ENCODE peak calls at places on chromosomes 5 and 9, in four cellular contexts. H, K, M and Q are unnamed samples.
A peak's percentile ranks its signal among the peaks of the same experiment; 100 is the strongest.

GRCh38 chr9:96719538-96720315 is 58.2 kb downstream of the ZNF510 start:
- DNase-seq in H (no peak), K (no peak), M (no peak), Q (no peak)

GRCh38 chr5:177232761-177233160 is 70.8 kb downstream of the RAB24 start:
- DNase-seq in H (no peak), K (no peak), M (peak; percentile 87), Q (no peak)

GRCh38 chr5:172956936-172957335 is 2.3 kb upstream of the RPL26L1 start:
- DNase-seq in H (no peak), K (no peak), M (no peak), Q (no peak)

GRCh38 chr9:110175275-110175968 is 32.5 kb downstream of the C9orf152 start:
- DNase-seq in H (no peak), K (no peak), M (no peak), Q (no peak)

GRCh38 chr5:14165375-14166091 is 22.4 kb downstream of the TRIO start:
- DNase-seq in H (no peak), K (no peak), M (peak; percentile 78), Q (no peak)

GRCh38 chr9:98067184-98067583 is 10.7 kb downstream of the NANS start:
- DNase-seq in H (no peak), K (no peak), M (no peak), Q (no peak)

GRCh38 chr5:135394095-135394494 is 4.9 kb downstream of the MACROH2A1 start:
- DNase-seq in H (no peak), K (no peak), M (no peak), Q (no peak)

GRCh38 chr9:6305954-6306563 is 22.1 kb upstream of the TPD52L3 start:
- DNase-seq in H (peak; percentile 36), K (peak; percentile 38), M (peak; percentile 70), Q (peak; percentile 61)

GRCh38 chr5:150671509-150672236 is 10.6 kb downstream of the MYOZ3 start:
- DNase-seq in H (peak; percentile 32), K (peak; percentile 29), M (peak; percentile 39), Q (no peak)

GRCh38 chr5:77087484-77088291 is 603 bp upstream of the ZBED3 start:
- DNase-seq in H (peak; percentile 4), K (peak; percentile 32), M (no peak), Q (no peak)

GRCh38 chr9:127162046-127162445 is 39.6 kb upstream of the ANGPTL2 start:
- DNase-seq in H (no peak), K (no peak), M (no peak), Q (no peak)

GRCh38 chr5:55223988-55224240 is 3.2 kb downstream of the MCIDAS start:
- DNase-seq in H (no peak), K (no peak), M (no peak), Q (no peak)

GRCh38 chr5:55223219-55223987 is 3.7 kb downstream of the MCIDAS start:
- DNase-seq in H (peak; percentile 82), K (peak; percentile 28), M (no peak), Q (no peak)

GRCh38 chr5:55222819-55223124 is 4.3 kb downstream of the MCIDAS start:
- DNase-seq in H (no peak), K (no peak), M (no peak), Q (no peak)

GRCh38 chr5:55220433-55221185 is 6.5 kb downstream of the MCIDAS start:
- DNase-seq in H (peak; percentile 67), K (peak; percentile 39), M (peak; percentile 58), Q (no peak)

GRCh38 chr5:55222061-55222818 is 4.9 kb downstream of the MCIDAS start:
- DNase-seq in H (peak; percentile 23), K (no peak), M (no peak), Q (no peak)
- TF ChIP-seq EZH2 in H (peak; percentile 71), K (no peak), M (no peak), Q (no peak)

GRCh38 chr5:102296229-102296817 is at the start of gene SLCO4C1:
- DNase-seq in H (peak; percentile 93), K (peak; percentile 95), M (peak; percentile 53), Q (peak; percentile 93)
- TF ChIP-seq EZH2phosphoT487 in H (no peak), K (no peak), M (no peak), Q (no peak)

GRCh38 chr5:1155191-1156032 is 43.5 kb upstream of the SLC12A7 start:
- DNase-seq in H (peak; percentile 34), K (no peak), M (no peak), Q (no peak)
- TF ChIP-seq EZH2 in H (no peak), K (no peak), M (no peak), Q (no peak)

GRCh38 chr9:129697111-129697955 is 31.9 kb downstream of the PRRX2 start:
- DNase-seq in H (peak; percentile 85), K (peak; percentile 87), M (peak; percentile 97), Q (no peak)
- TF ChIP-seq EZH2phosphoT487 in H (peak; percentile 29), K (no peak), M (no peak), Q (no peak)

DNA sequence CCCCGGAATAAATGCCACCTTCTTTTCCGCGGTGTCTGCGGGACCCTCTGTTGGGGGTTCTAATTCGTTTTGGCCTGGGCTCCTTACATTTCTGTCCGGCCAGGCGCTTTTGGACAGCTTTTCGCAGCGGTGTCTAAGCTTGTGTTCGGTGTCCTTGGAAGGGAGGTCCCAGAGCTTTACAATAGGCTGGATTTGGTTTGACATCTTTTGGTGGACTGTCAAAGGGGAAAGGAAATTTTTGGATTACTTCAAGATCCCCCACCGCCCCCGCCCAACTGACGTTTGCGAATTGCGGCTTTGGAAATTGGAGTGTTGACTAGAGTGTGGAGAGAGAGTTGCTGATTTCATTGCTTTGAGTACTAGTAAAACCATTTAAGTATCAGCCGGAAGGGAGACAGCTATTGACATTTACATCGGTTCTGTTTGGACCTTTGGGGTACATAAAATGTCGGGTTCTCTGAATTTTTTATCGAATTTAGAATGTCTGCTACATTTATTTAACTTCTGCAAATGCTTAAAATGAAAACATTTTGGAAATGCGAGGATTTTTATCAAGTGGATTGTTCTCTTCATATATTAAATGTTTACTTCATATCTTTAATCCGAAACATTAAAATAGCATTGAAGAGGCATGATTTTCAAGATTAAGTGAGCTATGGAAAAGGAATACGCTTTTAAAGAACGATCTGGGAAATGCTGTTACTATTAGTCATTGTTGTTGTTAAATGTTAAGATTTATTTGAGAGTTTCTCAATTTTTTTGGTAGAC is 4.7 kb upstream of the PURA start:
- DNase-seq in H (peak; percentile 63), K (peak; percentile 13), M (peak; percentile 78), Q (no peak)
- TF ChIP-seq EZH2 in H (peak; percentile 83), K (peak; percentile 25), M (no peak), Q (no peak)

GRCh38 chr9:134492281-134492691 is 149.3 kb upstream of the COL5A1 start:
- DNase-seq in H (no peak), K (peak; percentile 85), M (peak; percentile 97), Q (no peak)
- TF ChIP-seq EZH2phosphoT487 in H (no peak), K (no peak), M (no peak), Q (no peak)

DNA sequence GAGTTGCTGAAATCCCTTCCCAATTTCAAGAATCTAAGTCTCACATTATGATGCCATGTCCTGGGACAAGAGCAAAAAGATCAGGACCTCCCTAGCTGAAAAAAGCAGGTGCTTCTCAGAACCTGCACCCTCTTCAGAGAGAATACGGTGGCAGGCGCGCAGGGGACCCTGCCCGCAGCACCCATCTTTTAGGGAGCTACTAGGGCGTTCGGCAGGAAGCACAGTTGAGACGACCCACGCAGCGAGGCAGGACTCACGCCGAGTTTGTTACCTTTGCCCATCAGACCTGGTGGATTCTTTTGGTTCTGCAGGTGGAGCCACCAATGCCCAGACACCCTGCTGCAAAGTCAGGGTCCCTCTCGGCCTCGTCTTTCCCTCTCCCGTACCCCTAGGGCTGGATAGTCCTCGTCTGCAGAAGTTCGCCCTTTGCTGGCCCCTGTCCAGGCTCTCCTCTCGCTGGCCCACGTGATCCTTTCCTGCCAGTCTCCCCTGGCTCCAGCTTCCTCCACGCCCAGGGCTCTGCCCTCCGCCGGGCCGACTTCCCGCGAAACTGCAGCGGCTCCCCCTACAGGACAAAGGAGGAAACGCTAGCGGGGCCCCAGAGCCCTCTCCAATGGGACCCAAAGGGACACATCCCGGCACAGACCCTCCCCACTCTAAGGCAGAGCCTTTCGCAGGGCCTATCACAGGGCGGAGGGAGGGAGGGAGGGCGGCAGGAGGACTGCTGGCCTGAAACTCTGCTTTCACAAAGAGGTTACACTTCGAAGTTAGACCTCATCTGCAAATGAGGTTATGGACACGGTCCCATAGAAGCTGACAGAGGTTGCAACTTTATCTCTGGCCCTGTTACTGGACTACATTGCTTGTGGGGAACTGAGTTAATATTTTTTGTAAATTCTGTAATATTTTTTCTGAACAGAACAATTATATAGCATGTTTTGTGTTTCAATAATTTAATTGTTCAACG is 28.8 kb downstream of the TMEM174 start:
- DNase-seq in H (peak; percentile 85), K (peak; percentile 87), M (peak; percentile 78), Q (peak; percentile 66)
- TF ChIP-seq EZH2 in H (no peak), K (no peak), M (no peak), Q (no peak)

DNA sequence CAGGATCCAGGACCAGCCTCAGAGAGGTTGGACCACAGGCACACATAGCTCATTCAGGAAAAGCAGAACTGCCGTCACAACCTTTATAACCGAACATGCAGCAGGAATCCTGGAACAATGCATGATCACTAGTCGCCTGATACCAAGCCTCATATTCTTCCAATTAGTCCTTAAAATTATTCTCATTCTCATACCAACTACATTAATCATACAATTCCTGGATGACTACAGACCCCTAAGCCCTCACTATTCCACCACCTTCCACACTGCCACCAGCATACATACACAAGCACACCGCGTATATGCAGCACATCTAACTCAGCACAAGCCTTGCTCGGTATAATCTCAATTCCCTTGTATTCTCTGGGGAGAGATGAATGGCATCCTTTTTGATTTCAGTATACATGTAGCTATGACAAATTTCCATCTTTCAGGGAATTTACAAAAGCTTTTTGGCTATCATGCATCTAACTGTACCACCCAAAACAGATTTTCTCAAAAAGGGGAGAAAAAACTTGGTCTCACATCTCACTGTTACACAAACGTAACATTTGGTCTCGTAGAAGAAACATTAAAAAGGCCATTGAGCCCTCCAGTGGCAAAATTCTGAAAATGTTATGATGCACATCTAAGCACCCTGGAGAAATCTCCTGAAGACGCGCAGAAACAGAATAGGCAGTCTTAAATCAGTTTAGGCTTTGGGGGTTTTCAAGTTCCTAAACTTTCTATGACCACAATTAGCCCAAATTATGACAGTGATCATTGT is 46.2 kb downstream of the MCTP1 start:
- DNase-seq in H (no peak), K (no peak), M (peak; percentile 48), Q (no peak)
- TF ChIP-seq EZH2phosphoT487 in H (no peak), K (no peak), M (no peak), Q (no peak)

GRCh38 chr5:154849791-154850201 is 607 bp downstream of the FAXDC2 start:
- DNase-seq in H (no peak), K (peak; percentile 24), M (peak; percentile 81), Q (no peak)
- TF ChIP-seq EZH2 in H (no peak), K (no peak), M (no peak), Q (no peak)